ENCODE peak calls at places on chromosomes 7 and 10, in six cellular contexts. R, J, A, L, X and U are unnamed samples.

GRCh38 chr10:129417882-129418281 is 49.2 kb upstream of the MGMT start:
- DNase-seq in R (no peak), J (no peak), A (no peak), L (no peak), X (no peak), U (no peak)

GRCh38 chr7:28808786-28809533 is 149.2 kb downstream of the TRIL start:
- DNase-seq in R (peak), J (no peak), A (no peak), L (peak), X (peak), U (peak)

GRCh38 chr10:86829472-86829871 is 73.1 kb downstream of the BMPR1A start:
- DNase-seq in R (no peak), J (no peak), A (no peak), L (no peak), X (no peak), U (no peak)

GRCh38 chr10:118430190-118430589 is 88.1 kb upstream of the FAM204A start:
- DNase-seq in R (no peak), J (no peak), A (no peak), L (no peak), X (no peak), U (no peak)

GRCh38 chr10:3811331-3811870 is 26.4 kb upstream of the KLF6 start:
- DNase-seq in R (peak), J (no peak), A (no peak), L (peak), X (peak), U (no peak)

GRCh38 chr7:156020566-156020965 is 208.3 kb upstream of the SHH start:
- DNase-seq in R (no peak), J (no peak), A (no peak), L (no peak), X (no peak), U (no peak)

GRCh38 chr7:92874567-92874966 is 38.2 kb upstream of the CDK6 start:
- DNase-seq in R (no peak), J (no peak), A (no peak), L (no peak), X (peak), U (no peak)

GRCh38 chr10:97069026-97069425 is 116.7 kb downstream of the SLIT1 start:
- DNase-seq in R (no peak), J (no peak), A (no peak), L (no peak), X (no peak), U (no peak)

GRCh38 chr7:122438492-122438891 is 133.9 kb upstream of the FEZF1 start:
- DNase-seq in R (no peak), J (no peak), A (no peak), L (no peak), X (no peak), U (no peak)

GRCh38 chr10:51030480-51030879 is 43.8 kb upstream of the PRKG1 start:
- DNase-seq in R (no peak), J (no peak), A (no peak), L (no peak), X (no peak), U (no peak)